ENCODE peak calls at places on chromosomes 2 and 18, in six cellular contexts. X, Q, D, W, M and O are unnamed samples.
A peak's percentile ranks its signal among the peaks of the same experiment; 100 is the strongest.

GRCh38 chr2:131039908-131040660 is 53.2 kb downstream of the FAM168B start:
- DNase-seq in M (no peak), Q (peak; percentile 35), W (no peak), D (no peak), X (no peak), O (no peak)

GRCh38 chr2:144405313-144405710 is 114.6 kb downstream of the ZEB2 start:
- DNase-seq in M (no peak), D (no peak), X (no peak), Q (no peak), W (no peak), O (no peak)

GRCh38 chr2:224206816-224207215 is 167.7 kb upstream of the SERPINE2 start:
- DNase-seq in W (no peak), D (no peak), M (no peak), X (no peak), Q (no peak), O (no peak)

GRCh38 chr2:86020984-86021383 is 84.7 kb downstream of the POLR1A start:
- DNase-seq in Q (peak; percentile 70), W (no peak), D (peak; percentile 50), X (peak; percentile 25), M (no peak), O (no peak)

GRCh38 chr2:94869131-94869530 is 2.1 kb upstream of the TEKT4 start:
- DNase-seq in D (no peak), Q (no peak), W (no peak), X (no peak), M (no peak), O (no peak)

GRCh38 chr2:134127496-134127895 is 126.4 kb upstream of the MGAT5 start:
- DNase-seq in M (no peak), X (no peak), Q (no peak), W (no peak), D (no peak), O (no peak)

GRCh38 chr2:218780026-218780425 is 1.9 kb upstream of the CYP27A1 start:
- DNase-seq in X (no peak), Q (no peak), M (no peak), W (no peak), D (no peak), O (no peak)

GRCh38 chr2:197368412-197368811 is 57.8 kb upstream of the ANKRD44 start:
- DNase-seq in D (no peak), W (no peak), X (no peak), Q (no peak), M (no peak), O (no peak)

GRCh38 chr18:23365602-23366001 is 87.5 kb upstream of the RIOK3 start:
- DNase-seq in D (no peak), W (no peak), Q (peak; percentile 67), M (no peak), X (no peak), O (no peak)

GRCh38 chr2:64913357-64913869 is 75.8 kb upstream of the SLC1A4 start:
- DNase-seq in W (no peak), M (no peak), Q (no peak), X (no peak), D (no peak), O (no peak)

GRCh38 chr2:52445720-52446119 is 1321.9 kb upstream of the CHAC2 start:
- DNase-seq in W (no peak), D (no peak), M (no peak), X (no peak), Q (peak; percentile 34), O (no peak)

GRCh38 chr2:8517850-8518480 is 163.9 kb upstream of the ID2 start:
- DNase-seq in M (no peak), Q (no peak), W (no peak), D (no peak), X (no peak), O (no peak)

GRCh38 chr18:34971313-34971712 is 69.9 kb upstream of the MAPRE2 start:
- DNase-seq in X (no peak), W (no peak), M (no peak), D (no peak), Q (peak; percentile 39), O (no peak)

GRCh38 chr2:232315049-232315922 is 63.3 kb upstream of the ALPP start:
- DNase-seq in D (peak; percentile 67), W (no peak), M (no peak), X (no peak), Q (peak; percentile 30), O (peak; percentile 84)

GRCh38 chr2:182890773-182891381 is 24.4 kb upstream of the FRZB start:
- DNase-seq in D (no peak), Q (no peak), X (no peak), M (no peak), W (no peak), O (no peak)

GRCh38 chr2:85436836-85437487 is 18.4 kb downstream of the SH2D6 start:
- DNase-seq in Q (no peak), X (peak; percentile 37), W (no peak), M (no peak), D (no peak), O (no peak)

GRCh38 chr2:222703866-222704265 is 32.4 kb downstream of the MOGAT1 start:
- DNase-seq in D (no peak), W (no peak), M (no peak), Q (peak; percentile 82), X (no peak), O (no peak)

GRCh38 chr2:186060744-186061143 is 322.1 kb downstream of the FSIP2 start:
- DNase-seq in W (no peak), X (no peak), D (no peak), Q (no peak), M (no peak), O (no peak)

GRCh38 chr2:187924293-187924692 is 367.4 kb upstream of the GULP1 start:
- DNase-seq in Q (no peak), M (no peak), X (no peak), D (no peak), W (no peak), O (no peak)

GRCh38 chr2:100125641-100126040 is 16.7 kb downstream of the AFF3 start:
- DNase-seq in Q (no peak), X (no peak), D (no peak), M (peak; percentile 28), W (no peak), O (no peak)

GRCh38 chr2:235537587-235537986 is 43.7 kb downstream of the AGAP1 start:
- DNase-seq in D (no peak), W (no peak), M (no peak), Q (no peak), X (no peak), O (no peak)

GRCh38 chr18:26706796-26707406 is 158.5 kb upstream of the KCTD1 start:
- DNase-seq in W (no peak), Q (no peak), X (no peak), M (no peak), D (no peak), O (no peak)

GRCh38 chr2:230828272-230828961 is 36.3 kb upstream of the ITM2C start:
- DNase-seq in M (no peak), Q (no peak), D (no peak), W (no peak), X (no peak), O (no peak)

GRCh38 chr2:121999273-121999672 is 243.8 kb downstream of the TSN start:
- DNase-seq in M (peak; percentile 43), W (no peak), X (no peak), Q (peak; percentile 63), D (no peak), O (no peak)

GRCh38 chr2:12723741-12724463 is 7.2 kb downstream of the TRIB2 start:
- DNase-seq in Q (no peak), D (no peak), W (no peak), M (no peak), X (no peak), O (no peak)
- TF ChIP-seq POLR2A in Q (no peak), D (no peak), W (no peak), M (no peak), X (no peak), O (no peak)

GRCh38 chr2:163664610-163665009 is 71.2 kb downstream of the FIGN start:
- DNase-seq in W (no peak), D (no peak), X (no peak), Q (peak; percentile 83), M (no peak), O (no peak)

GRCh38 chr2:163665051-163665450 is 70.8 kb downstream of the FIGN start:
- DNase-seq in X (no peak), D (no peak), W (no peak), M (no peak), Q (no peak), O (no peak)

GRCh38 chr2:163659224-163659623 is 76.6 kb downstream of the FIGN start:
- DNase-seq in X (no peak), Q (no peak), D (no peak), M (no peak), W (no peak), O (no peak)

GRCh38 chr2:163665817-163666216 is 70.0 kb downstream of the FIGN start:
- DNase-seq in X (no peak), Q (peak; percentile 49), W (no peak), D (no peak), M (no peak), O (no peak)

GRCh38 chr2:163662141-163662780 is 73.5 kb downstream of the FIGN start:
- DNase-seq in D (no peak), Q (peak; percentile 37), M (no peak), W (no peak), X (no peak), O (no peak)
- TF ChIP-seq POLR2A in D (no peak), Q (no peak), M (no peak), W (no peak), X (no peak), O (no peak)

GRCh38 chr2:27356382-27357181 is at the start of gene GTF3C2:
- DNase-seq in Q (peak; percentile 97), M (no peak), W (peak; percentile 92), D (peak; percentile 95), X (peak; percentile 94), O (peak; percentile 89)
- TF ChIP-seq POLR2A in Q (peak; percentile 91), M (no peak), W (peak; percentile 38), D (no peak), X (peak; percentile 32), O (no peak)

DNA sequence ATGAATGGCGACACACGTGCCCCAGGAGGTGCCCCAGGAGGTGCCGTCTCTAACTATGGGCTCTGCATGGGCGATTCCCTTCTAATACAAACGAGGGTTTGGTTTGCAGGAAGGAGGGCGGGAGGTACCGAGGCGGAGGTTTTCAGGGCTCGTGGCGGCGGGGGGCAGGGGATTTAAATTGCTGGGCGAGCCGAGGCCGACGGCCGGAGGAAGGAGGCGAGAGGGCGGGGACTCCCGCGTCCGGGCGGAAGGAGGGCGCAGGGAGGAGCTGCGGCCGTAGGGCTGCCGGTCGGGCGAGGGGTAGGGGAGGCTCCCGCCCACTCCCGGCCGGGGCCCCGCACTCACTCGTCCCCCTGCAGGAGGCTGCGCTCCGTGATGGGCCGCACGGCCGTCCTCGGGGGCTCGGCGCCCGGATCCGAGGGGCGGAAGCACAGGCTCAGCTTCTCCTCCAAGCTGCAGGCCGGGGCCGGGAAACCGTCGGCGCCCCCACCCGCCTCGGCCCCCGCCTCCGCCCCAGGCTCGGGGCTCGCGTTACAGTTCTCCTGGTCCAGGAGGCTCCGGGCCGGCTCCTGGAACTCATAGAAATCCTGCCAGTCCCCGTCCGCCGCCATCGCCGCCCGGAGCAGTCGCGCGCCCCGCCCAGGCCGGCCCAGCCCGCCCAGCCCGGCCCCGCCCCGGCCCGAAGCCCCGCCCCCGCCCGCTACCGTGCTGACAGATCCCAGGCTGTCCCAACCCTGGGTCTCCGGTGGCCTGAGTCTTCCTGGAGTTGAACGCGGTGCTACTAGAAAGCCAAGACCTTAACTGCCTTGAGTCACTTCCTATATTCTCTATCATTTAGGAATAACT is at the start of gene FEZ2:
- DNase-seq in Q (peak; percentile 72), W (peak; percentile 67), M (no peak), D (peak; percentile 81), X (peak; percentile 75), O (peak; percentile 85)
- TF ChIP-seq POLR2A in Q (peak; percentile 56), W (no peak), M (no peak), D (peak; percentile 41), X (peak; percentile 35), O (peak; percentile 41)